ENCODE peak calls at places on chromosome 7, in ten cellular contexts. One of them, this sample, is unnamed.

GRCh38 chr7:151727579-151728285 is 149.2 kb downstream of the PRKAG2 start:
- DNase-seq in hypothalamus: no peak
- DNase-seq in GM13977: peak; percentile 53
- DNase-seq in aorta: peak; percentile 91
- DNase-seq in A549: peak; percentile 93
- DNase-seq in NCI-H1092 treated with DMSO at 0.1 percent for 48 hours: no peak
- DNase-seq in activated naive CD4-positive, alpha-beta T cell: no peak
- DNase-seq in AG10803: peak; percentile 95
- DNase-seq in activated CD4-positive, alpha-beta T cell treated with anti-CD3 and anti-CD28 coated beads, Interleukin-2, amount 10 ng/mL, durations not matched to agents 7 days and 5 days: peak; percentile 17
- DNase-seq in stomach: peak; percentile 65
- DNase-seq in this sample: no peak

GRCh38 chr7:123372368-123372767 is 162.0 kb downstream of the IQUB start:
- DNase-seq in NCI-H1092 treated with DMSO at 0.1 percent for 48 hours: no peak
- DNase-seq in GM13977: no peak
- DNase-seq in stomach: no peak
- DNase-seq in hypothalamus: no peak
- DNase-seq in activated CD4-positive, alpha-beta T cell treated with anti-CD3 and anti-CD28 coated beads, Interleukin-2, amount 10 ng/mL, durations not matched to agents 7 days and 5 days: no peak
- DNase-seq in activated naive CD4-positive, alpha-beta T cell: no peak
- DNase-seq in aorta: no peak
- DNase-seq in AG10803: no peak
- DNase-seq in A549: no peak
- DNase-seq in this sample: no peak

GRCh38 chr7:23662124-23662982 is 17.6 kb upstream of the FAM221A start:
- DNase-seq in NCI-H1092 treated with DMSO at 0.1 percent for 48 hours: no peak
- DNase-seq in A549: no peak
- DNase-seq in GM13977: no peak
- DNase-seq in activated CD4-positive, alpha-beta T cell treated with anti-CD3 and anti-CD28 coated beads, Interleukin-2, amount 10 ng/mL, durations not matched to agents 7 days and 5 days: no peak
- DNase-seq in activated naive CD4-positive, alpha-beta T cell: no peak
- DNase-seq in stomach: no peak
- DNase-seq in aorta: no peak
- DNase-seq in hypothalamus: no peak
- DNase-seq in AG10803: peak; percentile 24
- DNase-seq in this sample: peak; percentile 60

GRCh38 chr7:56115852-56116538 is at the start of gene NUPR2:
- DNase-seq in hypothalamus: no peak
- DNase-seq in NCI-H1092 treated with DMSO at 0.1 percent for 48 hours: no peak
- DNase-seq in GM13977: no peak
- DNase-seq in activated naive CD4-positive, alpha-beta T cell: no peak
- DNase-seq in A549: no peak
- DNase-seq in aorta: no peak
- DNase-seq in AG10803: no peak
- DNase-seq in stomach: peak; percentile 45
- DNase-seq in activated CD4-positive, alpha-beta T cell treated with anti-CD3 and anti-CD28 coated beads, Interleukin-2, amount 10 ng/mL, durations not matched to agents 7 days and 5 days: no peak
- DNase-seq in this sample: no peak

GRCh38 chr7:24440851-24441250 is 132.4 kb upstream of the PALS2 start:
- DNase-seq in A549: no peak
- DNase-seq in activated naive CD4-positive, alpha-beta T cell: no peak
- DNase-seq in hypothalamus: no peak
- DNase-seq in AG10803: no peak
- DNase-seq in activated CD4-positive, alpha-beta T cell treated with anti-CD3 and anti-CD28 coated beads, Interleukin-2, amount 10 ng/mL, durations not matched to agents 7 days and 5 days: no peak
- DNase-seq in stomach: no peak
- DNase-seq in aorta: no peak
- DNase-seq in NCI-H1092 treated with DMSO at 0.1 percent for 48 hours: no peak
- DNase-seq in GM13977: peak; percentile 28
- DNase-seq in this sample: no peak

GRCh38 chr7:50477640-50478039 is 27.5 kb upstream of the FIGNL1 start:
- DNase-seq in stomach: no peak
- DNase-seq in activated CD4-positive, alpha-beta T cell treated with anti-CD3 and anti-CD28 coated beads, Interleukin-2, amount 10 ng/mL, durations not matched to agents 7 days and 5 days: no peak
- DNase-seq in hypothalamus: no peak
- DNase-seq in AG10803: no peak
- DNase-seq in NCI-H1092 treated with DMSO at 0.1 percent for 48 hours: peak; percentile 94
- DNase-seq in aorta: no peak
- DNase-seq in A549: no peak
- DNase-seq in activated naive CD4-positive, alpha-beta T cell: no peak
- DNase-seq in GM13977: no peak
- DNase-seq in this sample: no peak

GRCh38 chr7:101547022-101547915 is 81.8 kb downstream of the MYL10 start:
- DNase-seq in GM13977: no peak
- DNase-seq in aorta: peak; percentile 35
- DNase-seq in NCI-H1092 treated with DMSO at 0.1 percent for 48 hours: no peak
- DNase-seq in A549: no peak
- DNase-seq in stomach: no peak
- DNase-seq in activated naive CD4-positive, alpha-beta T cell: no peak
- DNase-seq in AG10803: no peak
- DNase-seq in hypothalamus: no peak
- DNase-seq in activated CD4-positive, alpha-beta T cell treated with anti-CD3 and anti-CD28 coated beads, Interleukin-2, amount 10 ng/mL, durations not matched to agents 7 days and 5 days: no peak
- DNase-seq in this sample: peak; percentile 87

GRCh38 chr7:103598326-103598905 is 152.4 kb upstream of the SLC26A5 start:
- DNase-seq in activated naive CD4-positive, alpha-beta T cell: no peak
- DNase-seq in aorta: no peak
- DNase-seq in GM13977: no peak
- DNase-seq in hypothalamus: no peak
- DNase-seq in AG10803: no peak
- DNase-seq in NCI-H1092 treated with DMSO at 0.1 percent for 48 hours: no peak
- DNase-seq in activated CD4-positive, alpha-beta T cell treated with anti-CD3 and anti-CD28 coated beads, Interleukin-2, amount 10 ng/mL, durations not matched to agents 7 days and 5 days: no peak
- DNase-seq in stomach: no peak
- DNase-seq in A549: no peak
- DNase-seq in this sample: no peak

GRCh38 chr7:16345979-16346958 is 75.1 kb downstream of the CRPPA start:
- DNase-seq in A549: no peak
- DNase-seq in aorta: no peak
- DNase-seq in hypothalamus: no peak
- DNase-seq in NCI-H1092 treated with DMSO at 0.1 percent for 48 hours: no peak
- DNase-seq in stomach: no peak
- DNase-seq in AG10803: peak; percentile 85
- DNase-seq in activated CD4-positive, alpha-beta T cell treated with anti-CD3 and anti-CD28 coated beads, Interleukin-2, amount 10 ng/mL, durations not matched to agents 7 days and 5 days: no peak
- DNase-seq in GM13977: no peak
- DNase-seq in activated naive CD4-positive, alpha-beta T cell: no peak
- DNase-seq in this sample: no peak

GRCh38 chr7:100153713-100154519 is 4.6 kb downstream of the TRAPPC14 start:
- DNase-seq in aorta: no peak
- DNase-seq in NCI-H1092 treated with DMSO at 0.1 percent for 48 hours: no peak
- DNase-seq in activated naive CD4-positive, alpha-beta T cell: no peak
- DNase-seq in stomach: no peak
- DNase-seq in hypothalamus: no peak
- DNase-seq in GM13977: no peak
- DNase-seq in A549: no peak
- DNase-seq in AG10803: no peak
- DNase-seq in activated CD4-positive, alpha-beta T cell treated with anti-CD3 and anti-CD28 coated beads, Interleukin-2, amount 10 ng/mL, durations not matched to agents 7 days and 5 days: no peak
- DNase-seq in this sample: no peak

GRCh38 chr7:26238004-26238403 is 36.5 kb downstream of the CBX3 start:
- DNase-seq in aorta: no peak
- DNase-seq in activated naive CD4-positive, alpha-beta T cell: no peak
- DNase-seq in hypothalamus: no peak
- DNase-seq in stomach: no peak
- DNase-seq in AG10803: no peak
- DNase-seq in activated CD4-positive, alpha-beta T cell treated with anti-CD3 and anti-CD28 coated beads, Interleukin-2, amount 10 ng/mL, durations not matched to agents 7 days and 5 days: no peak
- DNase-seq in NCI-H1092 treated with DMSO at 0.1 percent for 48 hours: no peak
- DNase-seq in A549: no peak
- DNase-seq in GM13977: no peak
- DNase-seq in this sample: no peak

GRCh38 chr7:128155100-128155763 is 85.8 kb upstream of the LEP start:
- DNase-seq in hypothalamus: no peak
- DNase-seq in activated naive CD4-positive, alpha-beta T cell: no peak
- DNase-seq in stomach: no peak
- DNase-seq in activated CD4-positive, alpha-beta T cell treated with anti-CD3 and anti-CD28 coated beads, Interleukin-2, amount 10 ng/mL, durations not matched to agents 7 days and 5 days: no peak
- DNase-seq in GM13977: no peak
- DNase-seq in AG10803: no peak
- DNase-seq in NCI-H1092 treated with DMSO at 0.1 percent for 48 hours: no peak
- DNase-seq in A549: no peak
- DNase-seq in aorta: no peak
- DNase-seq in this sample: no peak

GRCh38 chr7:131859162-131859821 is 302.9 kb upstream of the PODXL start:
- DNase-seq in GM13977: peak; percentile 72
- DNase-seq in A549: peak; percentile 87
- DNase-seq in activated naive CD4-positive, alpha-beta T cell: peak; percentile 2
- DNase-seq in aorta: peak; percentile 71
- DNase-seq in activated CD4-positive, alpha-beta T cell treated with anti-CD3 and anti-CD28 coated beads, Interleukin-2, amount 10 ng/mL, durations not matched to agents 7 days and 5 days: peak; percentile 50
- DNase-seq in stomach: peak; percentile 70
- DNase-seq in NCI-H1092 treated with DMSO at 0.1 percent for 48 hours: peak; percentile 61
- DNase-seq in AG10803: peak; percentile 75
- DNase-seq in hypothalamus: no peak
- DNase-seq in this sample: no peak

GRCh38 chr7:24951441-24951840 is 28.5 kb downstream of the OSBPL3 start:
- DNase-seq in activated CD4-positive, alpha-beta T cell treated with anti-CD3 and anti-CD28 coated beads, Interleukin-2, amount 10 ng/mL, durations not matched to agents 7 days and 5 days: no peak
- DNase-seq in GM13977: no peak
- DNase-seq in stomach: no peak
- DNase-seq in NCI-H1092 treated with DMSO at 0.1 percent for 48 hours: no peak
- DNase-seq in AG10803: no peak
- DNase-seq in activated naive CD4-positive, alpha-beta T cell: no peak
- DNase-seq in aorta: no peak
- DNase-seq in A549: no peak
- DNase-seq in hypothalamus: no peak
- DNase-seq in this sample: no peak